ENCODE peak calls at places on chromosome 13, in eight cellular contexts. W, J, Q, Y, T, H, Z and G are unnamed samples.
A peak's percentile ranks its signal among the peaks of the same experiment; 100 is the strongest.

GRCh38 chr13:95335667-95336066 is 34.4 kb upstream of the ABCC4 start:
- DNase-seq in W (no peak), J (no peak), Q (no peak), Y (peak; percentile 8), T (no peak), H (no peak), Z (no peak), G (no peak)

GRCh38 chr13:46197299-46197975 is 14.3 kb upstream of the LRRC63 start:
- DNase-seq in W (no peak), J (no peak), Q (no peak), Y (no peak), T (no peak), H (no peak), Z (no peak), G (no peak)

GRCh38 chr13:43797869-43798268 is 11.1 kb upstream of the ENOX1 start:
- DNase-seq in W (no peak), J (no peak), Q (no peak), Y (no peak), T (no peak), H (no peak), Z (no peak), G (no peak)

GRCh38 chr13:48950507-48950886 is 25.2 kb upstream of the FNDC3A start:
- DNase-seq in W (no peak), J (no peak), Q (no peak), Y (peak; percentile 15), T (no peak), H (no peak), Z (no peak), G (no peak)

GRCh38 chr13:41458939-41459753 is 1.8 kb downstream of the RGCC start:
- DNase-seq in W (peak; percentile 28), J (peak; percentile 65), Q (peak; percentile 46), Y (peak; percentile 28), T (peak; percentile 93), H (no peak), Z (peak; percentile 65), G (no peak)

GRCh38 chr13:112057736-112058518 is 9.0 kb upstream of the SOX1 start:
- DNase-seq in W (no peak), J (no peak), Q (no peak), Y (no peak), T (no peak), H (no peak), Z (no peak), G (peak; percentile 68)

GRCh38 chr13:46721054-46721453 is 75.9 kb downstream of the ESD start:
- DNase-seq in W (no peak), J (peak; percentile 39), Q (peak; percentile 53), Y (peak; percentile 15), T (peak; percentile 40), H (no peak), Z (no peak), G (no peak)

GRCh38 chr13:108470921-108471320 is 158.5 kb upstream of the MYO16 start:
- DNase-seq in W (no peak), J (no peak), Q (no peak), Y (no peak), T (no peak), H (no peak), Z (no peak), G (no peak)

GRCh38 chr13:77325371-77325941 is 1.4 kb downstream of the MYCBP2 start:
- DNase-seq in W (no peak), J (no peak), Q (no peak), Y (no peak), T (no peak), H (no peak), Z (no peak), G (no peak)
- H3K27ac ChIP-seq in W (peak overlapping the region; percentile 94), J (peak overlapping the region; percentile 93), Q (peak overlapping the region; percentile 88), Y (peak overlapping the region; percentile 65), T (peak overlapping the region; percentile 86), H (no peak overlapping the region), Z (peak overlapping the region; percentile 94), G (peak overlapping the region; percentile 91)

GRCh38 chr13:27913116-27913515 is 6.7 kb upstream of the PDX1 start:
- DNase-seq in W (no peak), J (no peak), Q (no peak), Y (no peak), T (no peak), H (no peak), Z (no peak), G (no peak)

GRCh38 chr13:27911499-27911898 is 8.3 kb upstream of the PDX1 start:
- DNase-seq in W (no peak), J (no peak), Q (no peak), Y (no peak), T (no peak), H (no peak), Z (no peak), G (no peak)

GRCh38 chr13:27909378-27909777 is 10.4 kb upstream of the PDX1 start:
- DNase-seq in W (no peak), J (no peak), Q (no peak), Y (no peak), T (no peak), H (no peak), Z (no peak), G (no peak)

GRCh38 chr13:27905650-27906049 is 14.2 kb upstream of the PDX1 start:
- DNase-seq in W (no peak), J (no peak), Q (no peak), Y (no peak), T (no peak), H (no peak), Z (no peak), G (no peak)

DNA sequence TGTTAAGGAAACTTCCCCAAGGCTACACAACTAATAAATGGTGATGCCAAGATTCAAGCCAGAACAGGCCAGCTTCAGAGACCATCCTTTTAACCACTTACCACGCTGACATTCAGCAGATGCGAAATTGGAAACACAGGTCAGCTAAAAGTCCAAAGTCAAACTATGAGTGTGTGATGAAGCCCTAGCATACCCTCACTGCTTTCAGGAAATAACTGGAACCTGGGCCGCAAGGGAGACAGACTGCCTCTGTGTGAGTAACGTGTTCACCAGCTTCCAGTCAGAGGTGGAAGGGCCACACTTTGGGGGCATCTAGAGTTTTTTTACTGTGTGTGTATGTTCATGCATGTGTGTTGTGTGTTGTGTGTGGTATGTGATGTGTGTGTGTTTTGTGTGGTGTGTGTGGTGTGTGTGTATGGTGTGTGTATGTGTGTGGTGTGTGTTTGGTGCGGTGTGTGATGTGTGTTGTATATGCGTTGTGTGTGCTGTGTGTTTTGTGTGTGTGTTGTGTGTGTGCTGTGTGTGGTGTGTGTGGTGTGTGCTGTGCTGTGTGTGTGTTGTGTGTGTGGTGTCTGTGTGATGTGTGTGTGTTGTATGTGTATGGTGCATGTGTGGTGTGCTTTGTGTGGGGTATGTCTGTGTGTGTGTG is 12.5 kb upstream of the PDX1 start:
- DNase-seq in W (no peak), J (no peak), Q (no peak), Y (no peak), T (no peak), H (no peak), Z (no peak), G (no peak)
- H3K27me3 ChIP-seq in W (no peaks in the 10 kb centered on the region), J (peaks cover 71% of the 10 kb centered on the region), Q (no peaks in the 10 kb centered on the region), Y (no peaks in the 10 kb centered on the region), T (peaks cover 54% of the 10 kb centered on the region), H (peaks cover 8% of the 10 kb centered on the region), Z (peaks cover 86% of the 10 kb centered on the region), G (peaks cover 69% of the 10 kb centered on the region)

DNA sequence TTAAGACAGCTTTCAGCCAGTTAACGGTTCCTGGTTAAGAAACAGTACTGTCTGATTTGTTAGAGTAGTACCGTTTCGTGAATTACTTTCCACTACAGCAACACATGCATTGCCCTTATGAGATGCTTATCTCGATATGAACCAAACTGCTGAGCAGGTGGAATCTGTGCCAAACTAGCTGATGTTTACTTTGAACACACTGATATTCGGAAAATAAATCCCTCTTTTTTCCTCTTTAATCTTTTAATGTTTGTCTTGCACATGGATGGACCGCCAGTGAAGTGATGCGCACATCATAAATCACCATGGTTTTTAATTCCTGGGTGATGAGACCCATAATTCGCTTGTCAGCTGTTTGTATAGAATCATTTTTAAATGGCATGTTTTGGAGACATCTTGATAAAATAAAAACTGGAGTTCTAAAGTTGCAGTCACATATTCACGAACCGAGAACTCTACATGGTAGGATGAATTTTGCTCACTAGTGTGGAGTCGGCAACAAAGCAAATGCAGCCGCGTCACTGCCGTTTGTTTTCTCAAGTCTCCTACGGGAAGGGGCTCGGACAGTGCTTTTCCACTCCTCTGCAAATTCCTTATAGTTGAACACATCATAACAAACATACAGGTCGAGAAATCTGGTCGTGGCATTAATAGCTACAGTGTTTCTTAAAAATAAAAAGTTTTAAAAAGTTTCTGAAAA is 1.1 kb downstream of the GJA3 start:
- DNase-seq in W (no peak), J (no peak), Q (no peak), Y (no peak), T (no peak), H (no peak), Z (no peak), G (no peak)
- TF ChIP-seq POLR2AphosphoS5 in W (no peak), J (no peak), Q (no peak), Y (no peak), T (no peak), H (no peak), Z (peak; percentile 22), G (no peak)

GRCh38 chr13:40404967-40405716 is 261.3 kb downstream of the FOXO1 start:
- DNase-seq in W (no peak), J (no peak), Q (no peak), Y (no peak), T (no peak), H (no peak), Z (no peak), G (no peak)

GRCh38 chr13:40404407-40404806 is 262.0 kb downstream of the FOXO1 start:
- DNase-seq in W (no peak), J (no peak), Q (no peak), Y (no peak), T (no peak), H (no peak), Z (peak; percentile 63), G (no peak)

GRCh38 chr13:40402931-40403412 is 263.5 kb downstream of the FOXO1 start:
- DNase-seq in W (no peak), J (no peak), Q (no peak), Y (no peak), T (no peak), H (no peak), Z (peak; percentile 68), G (no peak)

GRCh38 chr13:40401911-40402776 is 264.3 kb downstream of the FOXO1 start:
- DNase-seq in W (peak; percentile 84), J (peak; percentile 96), Q (peak; percentile 85), Y (peak; percentile 64), T (peak; percentile 99), H (no peak), Z (peak; percentile 99), G (peak; percentile 97)

GRCh38 chr13:40403509-40404241 is 262.8 kb downstream of the FOXO1 start:
- DNase-seq in W (no peak), J (no peak), Q (no peak), Y (no peak), T (no peak), H (no peak), Z (no peak), G (no peak)
- H3K27ac ChIP-seq in W (peak overlapping the region; percentile 63), J (peak overlapping the region; percentile 74), Q (peak overlapping the region; percentile 9), Y (no peak overlapping the region), T (no peak overlapping the region), H (no peak overlapping the region), Z (peak overlapping the region; percentile 85), G (peak overlapping the region; percentile 40)